ENCODE peak calls at places on chromosomes 11 and 22, in five cellular contexts. X, K, P, A and T are unnamed samples.

GRCh38 chr22:24341657-24342056 is 71.0 kb downstream of the SPECC1L start:
- DNase-seq in X (no peak), K (no peak), P (no peak), A (no peak), T (no peak)

GRCh38 chr11:73612601-73613137 is 14.8 kb upstream of the FAM168A start:
- DNase-seq in X (peak), K (peak), P (peak), A (no peak), T (no peak)

GRCh38 chr11:46309669-46310288 is 32.3 kb downstream of the CREB3L1 start:
- DNase-seq in X (no peak), K (peak), P (peak), A (no peak), T (no peak)

GRCh38 chr11:7520011-7520942 is 6.5 kb downstream of the PPFIBP2 start:
- DNase-seq in X (peak), K (no peak), P (no peak), A (no peak), T (no peak)

GRCh38 chr11:101612481-101612880 is 28.7 kb upstream of the TRPC6 start:
- DNase-seq in X (no peak), K (no peak), P (no peak), A (no peak), T (no peak)

GRCh38 chr11:108973402-108974119 is 308.7 kb downstream of the DDX10 start:
- DNase-seq in X (peak), K (peak), P (peak), A (no peak), T (peak)

GRCh38 chr11:124618863-124619262 is 3.8 kb upstream of the TBRG1 start:
- DNase-seq in X (peak), K (no peak), P (no peak), A (no peak), T (no peak)

GRCh38 chr22:19291218-19291579 is 320 bp downstream of the CLTCL1 start:
- DNase-seq in X (peak), K (peak), P (peak), A (peak), T (no peak)

GRCh38 chr22:42229455-42230149 is 40.9 kb downstream of the TCF20 start:
- DNase-seq in X (peak), K (peak), P (peak), A (peak), T (no peak)

GRCh38 chr22:50251472-50252054 is 498 bp upstream of the HDAC10 start:
- DNase-seq in X (no peak), K (no peak), P (no peak), A (no peak), T (no peak)

GRCh38 chr11:80144932-80145612 is 704.2 kb upstream of the TENM4 start:
- DNase-seq in X (no peak), K (no peak), P (no peak), A (no peak), T (no peak)

GRCh38 chr11:9569588-9570164 is 3.8 kb upstream of the WEE1 start:
- DNase-seq in X (no peak), K (no peak), P (no peak), A (no peak), T (no peak)
- TF ChIP-seq CTCF in X (no peak), K (no peak), P (no peak), A (no peak), T (no peak)

GRCh38 chr11:95788921-95789505 is 569 bp downstream of the FAM76B start:
- DNase-seq in X (peak), K (peak), P (peak), A (peak), T (no peak)
- TF ChIP-seq CTCF in X (peak), K (no peak), P (peak), A (peak), T (peak)

GRCh38 chr11:83801799-83802198 is 515.6 kb upstream of the CCDC90B start:
- DNase-seq in X (no peak), K (peak), P (peak), A (no peak), T (no peak)
- TF ChIP-seq CTCF in X (peak), K (no peak), P (peak), A (no peak), T (peak)

GRCh38 chr11:72394456-72394855 is 39.9 kb downstream of the CLPB start:
- DNase-seq in X (no peak), K (no peak), P (peak), A (no peak), T (no peak)

GRCh38 chr11:72391638-72392423 is 42.5 kb downstream of the CLPB start:
- DNase-seq in X (no peak), K (no peak), P (no peak), A (no peak), T (no peak)

GRCh38 chr11:72393303-72393702 is 41.0 kb downstream of the CLPB start:
- DNase-seq in X (no peak), K (no peak), P (no peak), A (no peak), T (no peak)

GRCh38 chr11:72389116-72389515 is 45.2 kb downstream of the CLPB start:
- DNase-seq in X (no peak), K (peak), P (peak), A (no peak), T (no peak)
- TF ChIP-seq CTCF in X (no peak), K (no peak), P (no peak), A (no peak), T (no peak)

DNA sequence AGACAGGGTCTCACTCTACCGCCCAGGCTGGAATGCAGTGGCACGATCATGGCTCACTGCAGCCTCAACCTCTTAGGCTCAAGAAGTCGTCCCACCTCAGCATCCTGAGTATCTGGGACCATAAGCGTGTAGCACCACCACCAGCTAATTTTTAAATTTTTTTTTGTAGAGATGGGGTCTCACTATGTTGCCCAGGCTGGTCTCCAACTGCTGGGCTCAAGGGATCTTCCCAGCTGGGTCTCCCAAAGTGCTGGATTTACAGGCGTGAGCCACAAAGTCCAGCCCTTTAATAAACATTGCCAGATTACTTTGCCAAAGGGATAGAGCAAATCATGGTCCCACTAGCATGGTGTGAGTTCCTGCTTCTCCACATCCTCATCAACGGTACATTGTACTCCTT is 45.6 kb downstream of the KMT5B start:
- DNase-seq in X (no peak), K (no peak), P (no peak), A (no peak), T (no peak)
- TF ChIP-seq CTCF in X (no peak), K (no peak), P (no peak), A (no peak), T (no peak)

GRCh38 chr11:19953909-19954308 is 206.4 kb downstream of the DBX1 start:
- DNase-seq in X (peak), K (peak), P (peak), A (peak), T (peak)
- TF ChIP-seq CTCF in X (peak), K (peak), P (peak), A (peak), T (peak)

GRCh38 chr11:63670077-63670737 is 969 bp downstream of the ATL3 start:
- DNase-seq in X (peak), K (peak), P (peak), A (no peak), T (no peak)

GRCh38 chr11:63672156-63672463 is 934 bp upstream of the ATL3 start:
- DNase-seq in X (no peak), K (no peak), P (no peak), A (no peak), T (no peak)

GRCh38 chr11:63672934-63673539 is 1.9 kb upstream of the ATL3 start:
- DNase-seq in X (peak), K (no peak), P (no peak), A (no peak), T (no peak)

GRCh38 chr11:63670738-63671321 is 346 bp downstream of the ATL3 start:
- DNase-seq in X (peak), K (no peak), P (peak), A (peak), T (no peak)

DNA sequence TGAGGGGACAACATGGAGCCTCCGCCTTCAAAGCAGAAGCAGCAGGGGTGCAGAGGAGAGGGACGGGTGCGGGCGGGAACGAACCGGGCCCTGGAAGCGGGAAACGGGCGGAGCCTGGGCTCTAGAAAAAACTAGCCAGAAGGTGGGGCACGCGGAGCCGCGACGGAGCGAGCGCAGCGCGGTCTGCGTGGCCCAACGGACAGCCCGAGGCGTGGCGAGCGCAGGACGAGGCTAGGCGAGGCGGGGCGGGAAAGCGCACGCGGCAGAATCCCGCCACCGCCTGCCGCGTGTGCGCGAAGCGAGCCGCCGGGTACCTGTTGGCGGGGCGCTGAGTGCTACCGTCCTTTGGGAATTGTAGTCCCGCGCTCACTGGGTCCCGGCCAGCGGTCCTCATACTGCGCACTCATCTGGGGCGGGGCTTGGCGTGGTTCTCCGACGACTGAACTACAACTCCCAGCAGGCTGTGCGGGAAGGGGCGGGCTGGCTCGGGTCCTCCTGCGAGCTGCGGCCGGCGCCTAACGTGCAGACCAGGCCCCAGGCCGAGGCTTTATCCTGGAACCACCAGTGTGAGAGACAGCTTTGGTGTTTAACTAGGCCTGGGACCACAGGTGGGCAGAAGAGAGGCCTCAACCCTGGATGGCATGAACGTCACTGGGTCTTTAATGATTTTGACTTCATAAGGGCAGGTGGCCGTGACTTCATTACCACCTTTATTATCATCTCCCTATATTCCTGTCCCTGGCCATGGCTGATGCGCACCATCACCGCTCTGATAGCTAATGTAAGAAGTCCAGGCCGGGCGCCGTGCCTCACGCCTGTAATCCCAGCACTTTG is at the start of gene ATL3:
- DNase-seq in X (peak), K (peak), P (peak), A (peak), T (no peak)
- TF ChIP-seq CTCF in X (no peak), K (peak), P (no peak), A (peak), T (peak)

DNA sequence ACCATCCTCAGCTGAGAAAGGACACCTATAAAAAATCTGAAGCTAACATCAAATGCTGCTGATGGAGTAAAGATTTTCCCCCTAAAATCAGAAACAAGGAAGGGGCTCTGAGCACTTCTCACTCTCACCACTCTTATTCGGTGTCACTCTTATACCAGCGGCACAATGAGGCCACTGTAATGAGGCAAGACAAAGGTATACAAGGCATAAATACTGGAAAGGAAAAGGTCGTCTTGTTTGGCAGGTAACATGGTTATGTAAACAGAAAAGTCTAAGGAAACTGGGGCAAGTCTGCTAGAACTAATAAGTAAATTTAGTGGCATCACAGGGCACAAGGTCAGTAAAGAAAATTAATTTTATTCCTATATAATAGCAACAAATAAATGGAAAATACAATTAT is 8.1 kb upstream of the MOB2 start:
- DNase-seq in X (no peak), K (no peak), P (no peak), A (no peak), T (no peak)
- TF ChIP-seq CTCF in X (no peak), K (no peak), P (no peak), A (no peak), T (no peak)

GRCh38 chr11:62122076-62122475 is 1.7 kb upstream of the INCENP start:
- DNase-seq in X (peak), K (peak), P (peak), A (no peak), T (no peak)
- TF ChIP-seq CTCF in X (no peak), K (no peak), P (peak), A (no peak), T (no peak)

GRCh38 chr11:58963551-58964075 is 24.3 kb downstream of the GLYATL1 start:
- DNase-seq in X (peak), K (peak), P (peak), A (no peak), T (peak)
- TF ChIP-seq CTCF in X (no peak), K (peak), P (peak), A (no peak), T (peak)